ENCODE peak calls at places on chromosomes 5 and 9, in ten cellular contexts. One of them, this sample, is unnamed.

GRCh38 chr9:88302579-88303324 is 85.5 kb upstream of the SPIN1 start:
- DNase-seq in LoVo: no peak
- DNase-seq in stimulated activated CD8-positive, alpha-beta memory T cell treated with anti-CD3 and anti-CD28 coated beads, Interleukin-2, amount 100 ng/mL, for 1 hour: no peak
- DNase-seq in posterior vena cava: peak; percentile 3
- DNase-seq in NT2/D1: no peak
- DNase-seq in HTR-8/SVneo: no peak
- DNase-seq in fibroblast of mammary gland: no peak
- DNase-seq in choroid plexus epithelial cell: no peak
- DNase-seq in cardiac muscle cell: no peak
- DNase-seq in activated CD4-positive, alpha-beta T cell treated with anti-CD3 and anti-CD28 coated beads, Interleukin-2, amount 50 U/mL, for 1 hour: no peak
- DNase-seq in this sample: no peak

GRCh38 chr9:102124465-102124864 is 386.0 kb upstream of the GRIN3A start:
- DNase-seq in LoVo: no peak
- DNase-seq in stimulated activated CD8-positive, alpha-beta memory T cell treated with anti-CD3 and anti-CD28 coated beads, Interleukin-2, amount 100 ng/mL, for 1 hour: no peak
- DNase-seq in posterior vena cava: peak; percentile 73
- DNase-seq in NT2/D1: no peak
- DNase-seq in HTR-8/SVneo: no peak
- DNase-seq in fibroblast of mammary gland: no peak
- DNase-seq in choroid plexus epithelial cell: no peak
- DNase-seq in cardiac muscle cell: no peak
- DNase-seq in activated CD4-positive, alpha-beta T cell treated with anti-CD3 and anti-CD28 coated beads, Interleukin-2, amount 50 U/mL, for 1 hour: no peak
- DNase-seq in this sample: no peak

GRCh38 chr5:93278876-93279275 is 302.1 kb downstream of the NR2F1-AS1 start:
- DNase-seq in LoVo: no peak
- DNase-seq in stimulated activated CD8-positive, alpha-beta memory T cell treated with anti-CD3 and anti-CD28 coated beads, Interleukin-2, amount 100 ng/mL, for 1 hour: no peak
- DNase-seq in posterior vena cava: no peak
- DNase-seq in NT2/D1: no peak
- DNase-seq in HTR-8/SVneo: no peak
- DNase-seq in fibroblast of mammary gland: peak; percentile 6
- DNase-seq in choroid plexus epithelial cell: no peak
- DNase-seq in cardiac muscle cell: no peak
- DNase-seq in activated CD4-positive, alpha-beta T cell treated with anti-CD3 and anti-CD28 coated beads, Interleukin-2, amount 50 U/mL, for 1 hour: no peak
- DNase-seq in this sample: no peak

GRCh38 chr5:151023651-151024050 is 3.3 kb downstream of the GPX3 start:
- DNase-seq in LoVo: peak; percentile 41
- DNase-seq in stimulated activated CD8-positive, alpha-beta memory T cell treated with anti-CD3 and anti-CD28 coated beads, Interleukin-2, amount 100 ng/mL, for 1 hour: no peak
- DNase-seq in posterior vena cava: peak; percentile 93
- DNase-seq in NT2/D1: no peak
- DNase-seq in HTR-8/SVneo: no peak
- DNase-seq in fibroblast of mammary gland: peak; percentile 74
- DNase-seq in choroid plexus epithelial cell: no peak
- DNase-seq in cardiac muscle cell: no peak
- DNase-seq in activated CD4-positive, alpha-beta T cell treated with anti-CD3 and anti-CD28 coated beads, Interleukin-2, amount 50 U/mL, for 1 hour: no peak
- DNase-seq in this sample: no peak

GRCh38 chr9:129333961-129334743 is 156.1 kb upstream of the IER5L start:
- DNase-seq in LoVo: peak; percentile 92
- DNase-seq in stimulated activated CD8-positive, alpha-beta memory T cell treated with anti-CD3 and anti-CD28 coated beads, Interleukin-2, amount 100 ng/mL, for 1 hour: no peak
- DNase-seq in posterior vena cava: peak; percentile 98
- DNase-seq in NT2/D1: peak; percentile 93
- DNase-seq in HTR-8/SVneo: peak; percentile 91
- DNase-seq in fibroblast of mammary gland: peak; percentile 87
- DNase-seq in choroid plexus epithelial cell: peak; percentile 99
- DNase-seq in cardiac muscle cell: peak; percentile 93
- DNase-seq in activated CD4-positive, alpha-beta T cell treated with anti-CD3 and anti-CD28 coated beads, Interleukin-2, amount 50 U/mL, for 1 hour: peak; percentile 25
- DNase-seq in this sample: no peak

GRCh38 chr5:9562101-9562500 is 16.2 kb upstream of the SEMA5A start:
- DNase-seq in LoVo: peak; percentile 90
- DNase-seq in stimulated activated CD8-positive, alpha-beta memory T cell treated with anti-CD3 and anti-CD28 coated beads, Interleukin-2, amount 100 ng/mL, for 1 hour: no peak
- DNase-seq in posterior vena cava: no peak
- DNase-seq in NT2/D1: no peak
- DNase-seq in HTR-8/SVneo: no peak
- DNase-seq in fibroblast of mammary gland: peak; percentile 21
- DNase-seq in choroid plexus epithelial cell: peak; percentile 74
- DNase-seq in cardiac muscle cell: no peak
- DNase-seq in activated CD4-positive, alpha-beta T cell treated with anti-CD3 and anti-CD28 coated beads, Interleukin-2, amount 50 U/mL, for 1 hour: no peak
- DNase-seq in this sample: no peak

GRCh38 chr5:118956727-118957126 is 31.6 kb downstream of the DTWD2 start:
- DNase-seq in LoVo: no peak
- DNase-seq in stimulated activated CD8-positive, alpha-beta memory T cell treated with anti-CD3 and anti-CD28 coated beads, Interleukin-2, amount 100 ng/mL, for 1 hour: no peak
- DNase-seq in posterior vena cava: no peak
- DNase-seq in NT2/D1: no peak
- DNase-seq in HTR-8/SVneo: peak; percentile 11
- DNase-seq in fibroblast of mammary gland: peak; percentile 32
- DNase-seq in choroid plexus epithelial cell: peak; percentile 51
- DNase-seq in cardiac muscle cell: peak; percentile 15
- DNase-seq in activated CD4-positive, alpha-beta T cell treated with anti-CD3 and anti-CD28 coated beads, Interleukin-2, amount 50 U/mL, for 1 hour: no peak
- DNase-seq in this sample: no peak

GRCh38 chr5:160957312-160957711 is 105.3 kb upstream of the ATP10B start:
- DNase-seq in LoVo: no peak
- DNase-seq in stimulated activated CD8-positive, alpha-beta memory T cell treated with anti-CD3 and anti-CD28 coated beads, Interleukin-2, amount 100 ng/mL, for 1 hour: no peak
- DNase-seq in posterior vena cava: no peak
- DNase-seq in NT2/D1: no peak
- DNase-seq in HTR-8/SVneo: no peak
- DNase-seq in fibroblast of mammary gland: no peak
- DNase-seq in choroid plexus epithelial cell: no peak
- DNase-seq in cardiac muscle cell: no peak
- DNase-seq in activated CD4-positive, alpha-beta T cell treated with anti-CD3 and anti-CD28 coated beads, Interleukin-2, amount 50 U/mL, for 1 hour: no peak
- DNase-seq in this sample: no peak

GRCh38 chr5:112795342-112795741 is 57.7 kb downstream of the APC start:
- DNase-seq in LoVo: no peak
- DNase-seq in stimulated activated CD8-positive, alpha-beta memory T cell treated with anti-CD3 and anti-CD28 coated beads, Interleukin-2, amount 100 ng/mL, for 1 hour: no peak
- DNase-seq in posterior vena cava: no peak
- DNase-seq in NT2/D1: no peak
- DNase-seq in HTR-8/SVneo: no peak
- DNase-seq in fibroblast of mammary gland: no peak
- DNase-seq in choroid plexus epithelial cell: no peak
- DNase-seq in cardiac muscle cell: no peak
- DNase-seq in activated CD4-positive, alpha-beta T cell treated with anti-CD3 and anti-CD28 coated beads, Interleukin-2, amount 50 U/mL, for 1 hour: no peak
- DNase-seq in this sample: no peak

GRCh38 chr9:114314881-114315722 is 7.8 kb upstream of the ORM1 start:
- DNase-seq in LoVo: no peak
- DNase-seq in stimulated activated CD8-positive, alpha-beta memory T cell treated with anti-CD3 and anti-CD28 coated beads, Interleukin-2, amount 100 ng/mL, for 1 hour: no peak
- DNase-seq in posterior vena cava: peak; percentile 73
- DNase-seq in NT2/D1: no peak
- DNase-seq in HTR-8/SVneo: no peak
- DNase-seq in fibroblast of mammary gland: peak; percentile 14
- DNase-seq in choroid plexus epithelial cell: no peak
- DNase-seq in cardiac muscle cell: no peak
- DNase-seq in activated CD4-positive, alpha-beta T cell treated with anti-CD3 and anti-CD28 coated beads, Interleukin-2, amount 50 U/mL, for 1 hour: no peak
- DNase-seq in this sample: no peak

GRCh38 chr9:17824191-17824926 is 245.5 kb downstream of the SH3GL2 start:
- DNase-seq in LoVo: no peak
- DNase-seq in stimulated activated CD8-positive, alpha-beta memory T cell treated with anti-CD3 and anti-CD28 coated beads, Interleukin-2, amount 100 ng/mL, for 1 hour: no peak
- DNase-seq in posterior vena cava: no peak
- DNase-seq in NT2/D1: no peak
- DNase-seq in HTR-8/SVneo: no peak
- DNase-seq in fibroblast of mammary gland: no peak
- DNase-seq in choroid plexus epithelial cell: peak; percentile 7
- DNase-seq in cardiac muscle cell: peak; percentile 34
- DNase-seq in activated CD4-positive, alpha-beta T cell treated with anti-CD3 and anti-CD28 coated beads, Interleukin-2, amount 50 U/mL, for 1 hour: no peak
- DNase-seq in this sample: no peak

GRCh38 chr5:157710887-157711286 is 20.3 kb upstream of the THG1L start:
- DNase-seq in LoVo: no peak
- DNase-seq in stimulated activated CD8-positive, alpha-beta memory T cell treated with anti-CD3 and anti-CD28 coated beads, Interleukin-2, amount 100 ng/mL, for 1 hour: no peak
- DNase-seq in posterior vena cava: no peak
- DNase-seq in NT2/D1: no peak
- DNase-seq in HTR-8/SVneo: no peak
- DNase-seq in fibroblast of mammary gland: peak; percentile 70
- DNase-seq in choroid plexus epithelial cell: peak; percentile 74
- DNase-seq in cardiac muscle cell: no peak
- DNase-seq in activated CD4-positive, alpha-beta T cell treated with anti-CD3 and anti-CD28 coated beads, Interleukin-2, amount 50 U/mL, for 1 hour: no peak
- DNase-seq in this sample: no peak

GRCh38 chr5:61866930-61867329 is 439.1 kb upstream of the KIF2A start:
- DNase-seq in LoVo: peak; percentile 20
- DNase-seq in stimulated activated CD8-positive, alpha-beta memory T cell treated with anti-CD3 and anti-CD28 coated beads, Interleukin-2, amount 100 ng/mL, for 1 hour: no peak
- DNase-seq in posterior vena cava: no peak
- DNase-seq in NT2/D1: no peak
- DNase-seq in HTR-8/SVneo: peak; percentile 18
- DNase-seq in fibroblast of mammary gland: peak; percentile 85
- DNase-seq in choroid plexus epithelial cell: peak; percentile 9
- DNase-seq in cardiac muscle cell: no peak
- DNase-seq in activated CD4-positive, alpha-beta T cell treated with anti-CD3 and anti-CD28 coated beads, Interleukin-2, amount 50 U/mL, for 1 hour: no peak
- DNase-seq in this sample: no peak

GRCh38 chr5:5340206-5340729 is 82.2 kb upstream of the ICE1 start:
- DNase-seq in LoVo: peak; percentile 53
- DNase-seq in stimulated activated CD8-positive, alpha-beta memory T cell treated with anti-CD3 and anti-CD28 coated beads, Interleukin-2, amount 100 ng/mL, for 1 hour: no peak
- DNase-seq in posterior vena cava: peak; percentile 92
- DNase-seq in NT2/D1: peak; percentile 65
- DNase-seq in HTR-8/SVneo: peak; percentile 97
- DNase-seq in fibroblast of mammary gland: peak; percentile 99
- DNase-seq in choroid plexus epithelial cell: peak; percentile 97
- DNase-seq in cardiac muscle cell: no peak
- DNase-seq in activated CD4-positive, alpha-beta T cell treated with anti-CD3 and anti-CD28 coated beads, Interleukin-2, amount 50 U/mL, for 1 hour: no peak
- DNase-seq in this sample: peak; percentile 75

GRCh38 chr9:87138128-87139040 is 191.1 kb upstream of the GAS1 start:
- DNase-seq in LoVo: no peak
- DNase-seq in stimulated activated CD8-positive, alpha-beta memory T cell treated with anti-CD3 and anti-CD28 coated beads, Interleukin-2, amount 100 ng/mL, for 1 hour: no peak
- DNase-seq in posterior vena cava: no peak
- DNase-seq in NT2/D1: no peak
- DNase-seq in HTR-8/SVneo: no peak
- DNase-seq in fibroblast of mammary gland: peak; percentile 42
- DNase-seq in choroid plexus epithelial cell: no peak
- DNase-seq in cardiac muscle cell: no peak
- DNase-seq in activated CD4-positive, alpha-beta T cell treated with anti-CD3 and anti-CD28 coated beads, Interleukin-2, amount 50 U/mL, for 1 hour: no peak
- DNase-seq in this sample: no peak

GRCh38 chr5:174283176-174283575 is 237.7 kb downstream of the NSG2 start:
- DNase-seq in LoVo: no peak
- DNase-seq in stimulated activated CD8-positive, alpha-beta memory T cell treated with anti-CD3 and anti-CD28 coated beads, Interleukin-2, amount 100 ng/mL, for 1 hour: no peak
- DNase-seq in posterior vena cava: no peak
- DNase-seq in NT2/D1: no peak
- DNase-seq in HTR-8/SVneo: no peak
- DNase-seq in fibroblast of mammary gland: no peak
- DNase-seq in choroid plexus epithelial cell: no peak
- DNase-seq in cardiac muscle cell: no peak
- DNase-seq in activated CD4-positive, alpha-beta T cell treated with anti-CD3 and anti-CD28 coated beads, Interleukin-2, amount 50 U/mL, for 1 hour: no peak
- DNase-seq in this sample: no peak

GRCh38 chr5:41368158-41368557 is 142.2 kb downstream of the PLCXD3 start:
- DNase-seq in LoVo: no peak
- DNase-seq in stimulated activated CD8-positive, alpha-beta memory T cell treated with anti-CD3 and anti-CD28 coated beads, Interleukin-2, amount 100 ng/mL, for 1 hour: no peak
- DNase-seq in posterior vena cava: no peak
- DNase-seq in NT2/D1: no peak
- DNase-seq in HTR-8/SVneo: no peak
- DNase-seq in fibroblast of mammary gland: peak; percentile 21
- DNase-seq in choroid plexus epithelial cell: peak; percentile 61
- DNase-seq in cardiac muscle cell: no peak
- DNase-seq in activated CD4-positive, alpha-beta T cell treated with anti-CD3 and anti-CD28 coated beads, Interleukin-2, amount 50 U/mL, for 1 hour: no peak
- DNase-seq in this sample: no peak

GRCh38 chr9:87973791-87974292 is 491 bp downstream of the CDK20 start:
- DNase-seq in LoVo: no peak
- DNase-seq in stimulated activated CD8-positive, alpha-beta memory T cell treated with anti-CD3 and anti-CD28 coated beads, Interleukin-2, amount 100 ng/mL, for 1 hour: no peak
- DNase-seq in posterior vena cava: no peak
- DNase-seq in NT2/D1: no peak
- DNase-seq in HTR-8/SVneo: no peak
- DNase-seq in fibroblast of mammary gland: no peak
- DNase-seq in choroid plexus epithelial cell: no peak
- DNase-seq in cardiac muscle cell: peak; percentile 5
- DNase-seq in activated CD4-positive, alpha-beta T cell treated with anti-CD3 and anti-CD28 coated beads, Interleukin-2, amount 50 U/mL, for 1 hour: no peak
- DNase-seq in this sample: no peak

GRCh38 chr5:81553570-81554212 is 159.8 kb upstream of the ACOT12 start:
- DNase-seq in LoVo: no peak
- DNase-seq in stimulated activated CD8-positive, alpha-beta memory T cell treated with anti-CD3 and anti-CD28 coated beads, Interleukin-2, amount 100 ng/mL, for 1 hour: no peak
- DNase-seq in posterior vena cava: no peak
- DNase-seq in NT2/D1: no peak
- DNase-seq in HTR-8/SVneo: no peak
- DNase-seq in fibroblast of mammary gland: no peak
- DNase-seq in choroid plexus epithelial cell: peak; percentile 14
- DNase-seq in cardiac muscle cell: no peak
- DNase-seq in activated CD4-positive, alpha-beta T cell treated with anti-CD3 and anti-CD28 coated beads, Interleukin-2, amount 50 U/mL, for 1 hour: no peak
- DNase-seq in this sample: no peak

GRCh38 chr9:77563205-77563604 is 84.9 kb downstream of the GNA14 start:
- DNase-seq in LoVo: no peak
- DNase-seq in stimulated activated CD8-positive, alpha-beta memory T cell treated with anti-CD3 and anti-CD28 coated beads, Interleukin-2, amount 100 ng/mL, for 1 hour: no peak
- DNase-seq in posterior vena cava: no peak
- DNase-seq in NT2/D1: no peak
- DNase-seq in HTR-8/SVneo: no peak
- DNase-seq in fibroblast of mammary gland: no peak
- DNase-seq in choroid plexus epithelial cell: no peak
- DNase-seq in cardiac muscle cell: no peak
- DNase-seq in activated CD4-positive, alpha-beta T cell treated with anti-CD3 and anti-CD28 coated beads, Interleukin-2, amount 50 U/mL, for 1 hour: no peak
- DNase-seq in this sample: no peak

GRCh38 chr5:140214831-140215230 is 39.8 kb downstream of the CYSTM1 start:
- DNase-seq in LoVo: peak; percentile 52
- DNase-seq in stimulated activated CD8-positive, alpha-beta memory T cell treated with anti-CD3 and anti-CD28 coated beads, Interleukin-2, amount 100 ng/mL, for 1 hour: no peak
- DNase-seq in posterior vena cava: no peak
- DNase-seq in NT2/D1: no peak
- DNase-seq in HTR-8/SVneo: peak; percentile 45
- DNase-seq in fibroblast of mammary gland: peak; percentile 78
- DNase-seq in choroid plexus epithelial cell: peak; percentile 77
- DNase-seq in cardiac muscle cell: no peak
- DNase-seq in activated CD4-positive, alpha-beta T cell treated with anti-CD3 and anti-CD28 coated beads, Interleukin-2, amount 50 U/mL, for 1 hour: no peak
- DNase-seq in this sample: no peak

GRCh38 chr5:9115093-9115492 is 430.8 kb downstream of the SEMA5A start:
- DNase-seq in LoVo: no peak
- DNase-seq in stimulated activated CD8-positive, alpha-beta memory T cell treated with anti-CD3 and anti-CD28 coated beads, Interleukin-2, amount 100 ng/mL, for 1 hour: no peak
- DNase-seq in posterior vena cava: no peak
- DNase-seq in NT2/D1: no peak
- DNase-seq in HTR-8/SVneo: no peak
- DNase-seq in fibroblast of mammary gland: no peak
- DNase-seq in choroid plexus epithelial cell: no peak
- DNase-seq in cardiac muscle cell: no peak
- DNase-seq in activated CD4-positive, alpha-beta T cell treated with anti-CD3 and anti-CD28 coated beads, Interleukin-2, amount 50 U/mL, for 1 hour: no peak
- DNase-seq in this sample: no peak

GRCh38 chr9:79471577-79472543 is 99.9 kb upstream of the TLE4 start:
- DNase-seq in LoVo: no peak
- DNase-seq in stimulated activated CD8-positive, alpha-beta memory T cell treated with anti-CD3 and anti-CD28 coated beads, Interleukin-2, amount 100 ng/mL, for 1 hour: no peak
- DNase-seq in posterior vena cava: peak; percentile 91
- DNase-seq in NT2/D1: no peak
- DNase-seq in HTR-8/SVneo: no peak
- DNase-seq in fibroblast of mammary gland: peak; percentile 32
- DNase-seq in choroid plexus epithelial cell: peak; percentile 73
- DNase-seq in cardiac muscle cell: peak; percentile 42
- DNase-seq in activated CD4-positive, alpha-beta T cell treated with anti-CD3 and anti-CD28 coated beads, Interleukin-2, amount 50 U/mL, for 1 hour: peak; percentile 10
- DNase-seq in this sample: no peak

GRCh38 chr5:127298623-127299022 is 8.0 kb downstream of the MEGF10 start:
- DNase-seq in LoVo: no peak
- DNase-seq in stimulated activated CD8-positive, alpha-beta memory T cell treated with anti-CD3 and anti-CD28 coated beads, Interleukin-2, amount 100 ng/mL, for 1 hour: no peak
- DNase-seq in posterior vena cava: no peak
- DNase-seq in NT2/D1: no peak
- DNase-seq in HTR-8/SVneo: no peak
- DNase-seq in fibroblast of mammary gland: peak; percentile 44
- DNase-seq in choroid plexus epithelial cell: no peak
- DNase-seq in cardiac muscle cell: no peak
- DNase-seq in activated CD4-positive, alpha-beta T cell treated with anti-CD3 and anti-CD28 coated beads, Interleukin-2, amount 50 U/mL, for 1 hour: no peak
- DNase-seq in this sample: no peak

GRCh38 chr9:95511232-95511951 is 5.4 kb downstream of the PTCH1 start:
- DNase-seq in LoVo: peak; percentile 73
- DNase-seq in stimulated activated CD8-positive, alpha-beta memory T cell treated with anti-CD3 and anti-CD28 coated beads, Interleukin-2, amount 100 ng/mL, for 1 hour: no peak
- DNase-seq in posterior vena cava: no peak
- DNase-seq in NT2/D1: peak; percentile 78
- DNase-seq in HTR-8/SVneo: no peak
- DNase-seq in fibroblast of mammary gland: peak; percentile 68
- DNase-seq in choroid plexus epithelial cell: peak; percentile 67
- DNase-seq in cardiac muscle cell: peak; percentile 84
- DNase-seq in activated CD4-positive, alpha-beta T cell treated with anti-CD3 and anti-CD28 coated beads, Interleukin-2, amount 50 U/mL, for 1 hour: no peak
- DNase-seq in this sample: no peak

GRCh38 chr9:12875216-12875615 is 100.4 kb downstream of the LURAP1L start:
- DNase-seq in LoVo: no peak
- DNase-seq in stimulated activated CD8-positive, alpha-beta memory T cell treated with anti-CD3 and anti-CD28 coated beads, Interleukin-2, amount 100 ng/mL, for 1 hour: no peak
- DNase-seq in posterior vena cava: no peak
- DNase-seq in NT2/D1: no peak
- DNase-seq in HTR-8/SVneo: no peak
- DNase-seq in fibroblast of mammary gland: peak; percentile 30
- DNase-seq in choroid plexus epithelial cell: no peak
- DNase-seq in cardiac muscle cell: no peak
- DNase-seq in activated CD4-positive, alpha-beta T cell treated with anti-CD3 and anti-CD28 coated beads, Interleukin-2, amount 50 U/mL, for 1 hour: no peak
- DNase-seq in this sample: no peak

GRCh38 chr9:876425-876824 is 34.9 kb downstream of the DMRT1 start:
- DNase-seq in LoVo: no peak
- DNase-seq in stimulated activated CD8-positive, alpha-beta memory T cell treated with anti-CD3 and anti-CD28 coated beads, Interleukin-2, amount 100 ng/mL, for 1 hour: no peak
- DNase-seq in posterior vena cava: no peak
- DNase-seq in NT2/D1: no peak
- DNase-seq in HTR-8/SVneo: no peak
- DNase-seq in fibroblast of mammary gland: no peak
- DNase-seq in choroid plexus epithelial cell: no peak
- DNase-seq in cardiac muscle cell: no peak
- DNase-seq in activated CD4-positive, alpha-beta T cell treated with anti-CD3 and anti-CD28 coated beads, Interleukin-2, amount 50 U/mL, for 1 hour: no peak
- DNase-seq in this sample: no peak

GRCh38 chr5:128546658-128547281 is 8.7 kb upstream of the FBN2 start:
- DNase-seq in LoVo: no peak
- DNase-seq in stimulated activated CD8-positive, alpha-beta memory T cell treated with anti-CD3 and anti-CD28 coated beads, Interleukin-2, amount 100 ng/mL, for 1 hour: no peak
- DNase-seq in posterior vena cava: no peak
- DNase-seq in NT2/D1: no peak
- DNase-seq in HTR-8/SVneo: no peak
- DNase-seq in fibroblast of mammary gland: no peak
- DNase-seq in choroid plexus epithelial cell: no peak
- DNase-seq in cardiac muscle cell: no peak
- DNase-seq in activated CD4-positive, alpha-beta T cell treated with anti-CD3 and anti-CD28 coated beads, Interleukin-2, amount 50 U/mL, for 1 hour: no peak
- DNase-seq in this sample: no peak

This sample was measured in GOT3.